ENCODE peak calls at places on chromosomes 11 and 22, in five cellular contexts. J is transverse colon; X is left lobe of liver; C is bronchial epithelial cell; W is effector memory CD8-positive, alpha-beta T cell. Z is an unnamed sample.

GRCh38 chr11:68122936-68123539 is 1.9 kb upstream of the CHKA start:
- DNase-seq in C (no peak), X (peak; percentile 77), J (peak; percentile 81), W (no peak), Z (peak; percentile 71)

GRCh38 chr11:125464671-125465070 is 31.4 kb downstream of the FEZ1 start:
- DNase-seq in W (no peak), J (no peak), C (no peak), X (no peak), Z (no peak)

GRCh38 chr11:2366271-2366670 is 10.8 kb upstream of the CD81 start:
- DNase-seq in C (no peak), J (no peak), X (no peak), W (no peak), Z (peak; percentile 44)

GRCh38 chr11:134522782-134523570 is 110.9 kb upstream of the B3GAT1 start:
- DNase-seq in J (no peak), C (no peak), W (no peak), X (no peak), Z (no peak)

GRCh38 chr11:1735271-1735670 is 15.1 kb downstream of the IFITM10 start:
- DNase-seq in X (no peak), W (no peak), J (no peak), C (no peak), Z (no peak)

GRCh38 chr11:75667831-75668507 is 869 bp downstream of the MAP6 start:
- DNase-seq in J (peak; percentile 24), C (peak; percentile 13), W (peak; percentile 13), X (peak; percentile 56), Z (peak; percentile 66)

GRCh38 chr11:75063732-75064314 is 32.9 kb downstream of the OR2AT4 start:
- DNase-seq in W (no peak), X (no peak), J (no peak), C (no peak), Z (no peak)

GRCh38 chr11:100827934-100828661 is 141.0 kb downstream of the ARHGAP42 start:
- DNase-seq in J (no peak), X (no peak), W (no peak), C (peak; percentile 80), Z (no peak)

GRCh38 chr22:43114958-43115357 is 4.4 kb downstream of the BIK start:
- DNase-seq in C (no peak), J (peak; percentile 79), W (no peak), X (no peak), Z (no peak)

GRCh38 chr11:131667566-131667965 is 297.2 kb downstream of the NTM start:
- DNase-seq in C (no peak), J (no peak), X (no peak), W (no peak), Z (no peak)

GRCh38 chr11:74278721-74279148 is 32.7 kb downstream of the P4HA3 start:
- DNase-seq in W (no peak), J (peak; percentile 42), X (no peak), C (peak; percentile 78), Z (no peak)

GRCh38 chr22:37777122-37777687 is 30.5 kb upstream of the GCAT start:
- DNase-seq in X (peak; percentile 87), W (no peak), J (peak; percentile 74), C (peak; percentile 97), Z (peak; percentile 92)

GRCh38 chr11:73321342-73322110 is 13.4 kb downstream of the ARHGEF17 start:
- DNase-seq in W (no peak), J (no peak), C (no peak), X (no peak), Z (peak; percentile 52)

GRCh38 chr11:69642549-69642912 is 1.6 kb downstream of the CCND1 start:
- DNase-seq in C (no peak), J (peak; percentile 59), W (peak; percentile 21), X (peak; percentile 70), Z (peak; percentile 56)

GRCh38 chr11:75582935-75583709 is 21.1 kb downstream of the SERPINH1 start:
- DNase-seq in J (peak; percentile 57), W (peak; percentile 33), C (no peak), X (peak; percentile 54), Z (peak; percentile 72)

GRCh38 chr11:24575392-24575791 is 78.5 kb downstream of the LUZP2 start:
- DNase-seq in X (no peak), C (peak; percentile 90), J (no peak), W (no peak), Z (no peak)

GRCh38 chr11:67416416-67417335 is 1.2 kb downstream of the CARNS1 start:
- DNase-seq in W (peak; percentile 79), C (peak; percentile 57), J (no peak), X (no peak), Z (peak; percentile 68)

GRCh38 chr11:26622201-26622600 is 50.1 kb upstream of the MUC15 start:
- DNase-seq in J (no peak), C (peak; percentile 46), X (no peak), W (no peak), Z (no peak)